ENCODE peak calls at places on chromosome 5, in six cellular contexts. One of them, this sample, is unnamed.

GRCh38 chr5:180605554-180606214 is 14.4 kb upstream of the SCGB3A1 start:
- DNase-seq in H9: peak
- DNase-seq in heart right ventricle: no peak
- DNase-seq in OCI-LY7: peak
- DNase-seq in prostate gland: peak
- DNase-seq in CD8-positive, alpha-beta T cell: peak
- DNase-seq in this sample: peak

GRCh38 chr5:92353107-92354030 is 970.3 kb upstream of the ARRDC3 start:
- DNase-seq in heart right ventricle: no peak
- DNase-seq in CD8-positive, alpha-beta T cell: no peak
- DNase-seq in prostate gland: no peak
- DNase-seq in H9: no peak
- DNase-seq in OCI-LY7: no peak
- DNase-seq in this sample: no peak

GRCh38 chr5:107422494-107422893 is 248.2 kb downstream of the EFNA5 start:
- DNase-seq in prostate gland: no peak
- DNase-seq in CD8-positive, alpha-beta T cell: no peak
- DNase-seq in heart right ventricle: no peak
- DNase-seq in H9: peak
- DNase-seq in OCI-LY7: peak
- DNase-seq in this sample: no peak

GRCh38 chr5:50672663-50673062 is 6.2 kb downstream of the PARP8 start:
- DNase-seq in H9: no peak
- DNase-seq in heart right ventricle: no peak
- DNase-seq in OCI-LY7: no peak
- DNase-seq in prostate gland: no peak
- DNase-seq in CD8-positive, alpha-beta T cell: no peak
- DNase-seq in this sample: no peak

GRCh38 chr5:125349432-125349831 is 603.0 kb upstream of the ZNF608 start:
- DNase-seq in H9: no peak
- DNase-seq in OCI-LY7: no peak
- DNase-seq in heart right ventricle: no peak
- DNase-seq in CD8-positive, alpha-beta T cell: no peak
- DNase-seq in prostate gland: no peak
- DNase-seq in this sample: no peak

GRCh38 chr5:55306641-55307382 is 682 bp downstream of the DHX29 start:
- DNase-seq in CD8-positive, alpha-beta T cell: no peak
- DNase-seq in H9: no peak
- DNase-seq in prostate gland: no peak
- DNase-seq in OCI-LY7: peak
- DNase-seq in heart right ventricle: no peak
- DNase-seq in this sample: peak

GRCh38 chr5:158701406-158702177 is 398.1 kb downstream of the EBF1 start:
- DNase-seq in heart right ventricle: no peak
- DNase-seq in prostate gland: no peak
- DNase-seq in OCI-LY7: no peak
- DNase-seq in H9: no peak
- DNase-seq in CD8-positive, alpha-beta T cell: no peak
- DNase-seq in this sample: peak

GRCh38 chr5:50751064-50751657 is 84.7 kb downstream of the PARP8 start:
- DNase-seq in H9: no peak
- DNase-seq in CD8-positive, alpha-beta T cell: peak
- DNase-seq in prostate gland: peak
- DNase-seq in heart right ventricle: peak
- DNase-seq in OCI-LY7: peak
- DNase-seq in this sample: peak

GRCh38 chr5:150469718-150470470 is 20.4 kb upstream of the RPS14 start:
- DNase-seq in CD8-positive, alpha-beta T cell: no peak
- DNase-seq in heart right ventricle: no peak
- DNase-seq in H9: no peak
- DNase-seq in OCI-LY7: no peak
- DNase-seq in prostate gland: no peak
- DNase-seq in this sample: peak

GRCh38 chr5:176771102-176771845 is 39.1 kb upstream of the UNC5A start:
- DNase-seq in H9: peak
- DNase-seq in CD8-positive, alpha-beta T cell: no peak
- DNase-seq in prostate gland: no peak
- DNase-seq in heart right ventricle: no peak
- DNase-seq in OCI-LY7: no peak
- DNase-seq in this sample: no peak

GRCh38 chr5:44441460-44441859 is 52.2 kb upstream of the FGF10 start:
- DNase-seq in prostate gland: no peak
- DNase-seq in heart right ventricle: no peak
- DNase-seq in H9: no peak
- DNase-seq in CD8-positive, alpha-beta T cell: no peak
- DNase-seq in OCI-LY7: no peak
- DNase-seq in this sample: no peak

GRCh38 chr5:181260720-181261319 is at the start of gene TRIM52:
- DNase-seq in prostate gland: peak
- DNase-seq in CD8-positive, alpha-beta T cell: peak
- DNase-seq in H9: peak
- DNase-seq in heart right ventricle: peak
- DNase-seq in OCI-LY7: peak
- DNase-seq in this sample: peak

GRCh38 chr5:74888117-74888516 is 21.9 kb upstream of the FAM169A start:
- DNase-seq in heart right ventricle: no peak
- DNase-seq in OCI-LY7: no peak
- DNase-seq in H9: no peak
- DNase-seq in CD8-positive, alpha-beta T cell: no peak
- DNase-seq in prostate gland: no peak
- DNase-seq in this sample: no peak

GRCh38 chr5:142976861-142977260 is 206.7 kb downstream of the ARHGAP26 start:
- DNase-seq in prostate gland: no peak
- DNase-seq in OCI-LY7: no peak
- DNase-seq in CD8-positive, alpha-beta T cell: no peak
- DNase-seq in H9: no peak
- DNase-seq in heart right ventricle: no peak
- DNase-seq in this sample: no peak
- H3K27ac ChIP-seq in prostate gland: no peak
- H3K27ac ChIP-seq in OCI-LY7: no peak
- H3K27ac ChIP-seq in CD8-positive, alpha-beta T cell: peak
- H3K27ac ChIP-seq in H9: no peak
- H3K27ac ChIP-seq in heart right ventricle: no peak
- H3K27ac ChIP-seq in this sample: no peak

DNA sequence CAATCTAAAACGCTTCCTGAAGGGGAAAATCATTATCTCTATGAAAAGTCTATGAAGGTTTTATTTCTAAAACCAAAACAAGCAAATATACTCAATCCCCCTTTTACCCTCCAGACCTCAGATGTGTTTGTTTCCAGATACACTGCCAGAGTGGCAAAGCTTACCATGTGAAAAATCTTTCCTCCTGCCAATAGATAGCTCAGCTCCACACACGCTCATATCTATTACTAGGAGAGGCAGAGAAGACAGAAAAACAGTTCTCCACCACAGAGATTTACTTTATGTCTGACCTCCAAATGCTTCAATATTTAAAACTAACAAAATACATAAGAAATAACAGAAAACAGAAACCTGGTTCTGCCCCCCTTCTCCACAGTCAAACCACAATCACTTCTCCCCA is 7.0 kb downstream of the IRX2 start:
- DNase-seq in heart right ventricle: no peak
- DNase-seq in H9: no peak
- DNase-seq in OCI-LY7: no peak
- DNase-seq in prostate gland: no peak
- DNase-seq in CD8-positive, alpha-beta T cell: no peak
- DNase-seq in this sample: no peak
- TF ChIP-seq CTCF in heart right ventricle: no peak
- TF ChIP-seq CTCF in H9: no peak
- TF ChIP-seq CTCF in OCI-LY7: no peak
- TF ChIP-seq CTCF in prostate gland: no peak
- TF ChIP-seq CTCF in CD8-positive, alpha-beta T cell: no peak
- TF ChIP-seq CTCF in this sample: no peak

GRCh38 chr5:113244966-113245365 is 189.8 kb downstream of the TSSK1B start:
- DNase-seq in H9: no peak
- DNase-seq in CD8-positive, alpha-beta T cell: no peak
- DNase-seq in heart right ventricle: no peak
- DNase-seq in prostate gland: no peak
- DNase-seq in OCI-LY7: no peak
- DNase-seq in this sample: no peak
- H3K27ac ChIP-seq in H9: no peak
- H3K27ac ChIP-seq in CD8-positive, alpha-beta T cell: no peak
- H3K27ac ChIP-seq in heart right ventricle: peak
- H3K27ac ChIP-seq in prostate gland: no peak
- H3K27ac ChIP-seq in OCI-LY7: no peak
- H3K27ac ChIP-seq in this sample: no peak

GRCh38 chr5:72402381-72402890 is 82.3 kb downstream of the PTCD2 start:
- DNase-seq in OCI-LY7: no peak
- DNase-seq in CD8-positive, alpha-beta T cell: no peak
- DNase-seq in heart right ventricle: no peak
- DNase-seq in H9: no peak
- DNase-seq in prostate gland: no peak
- DNase-seq in this sample: peak

GRCh38 chr5:72407541-72407940 is 87.4 kb downstream of the PTCD2 start:
- DNase-seq in prostate gland: no peak
- DNase-seq in H9: no peak
- DNase-seq in heart right ventricle: no peak
- DNase-seq in OCI-LY7: no peak
- DNase-seq in CD8-positive, alpha-beta T cell: no peak
- DNase-seq in this sample: no peak

GRCh38 chr5:72407078-72407477 is 86.9 kb downstream of the PTCD2 start:
- DNase-seq in CD8-positive, alpha-beta T cell: no peak
- DNase-seq in prostate gland: no peak
- DNase-seq in H9: no peak
- DNase-seq in heart right ventricle: no peak
- DNase-seq in OCI-LY7: no peak
- DNase-seq in this sample: no peak

GRCh38 chr5:72400950-72401349 is 80.8 kb downstream of the PTCD2 start:
- DNase-seq in OCI-LY7: no peak
- DNase-seq in prostate gland: no peak
- DNase-seq in CD8-positive, alpha-beta T cell: no peak
- DNase-seq in H9: no peak
- DNase-seq in heart right ventricle: no peak
- DNase-seq in this sample: no peak

DNA sequence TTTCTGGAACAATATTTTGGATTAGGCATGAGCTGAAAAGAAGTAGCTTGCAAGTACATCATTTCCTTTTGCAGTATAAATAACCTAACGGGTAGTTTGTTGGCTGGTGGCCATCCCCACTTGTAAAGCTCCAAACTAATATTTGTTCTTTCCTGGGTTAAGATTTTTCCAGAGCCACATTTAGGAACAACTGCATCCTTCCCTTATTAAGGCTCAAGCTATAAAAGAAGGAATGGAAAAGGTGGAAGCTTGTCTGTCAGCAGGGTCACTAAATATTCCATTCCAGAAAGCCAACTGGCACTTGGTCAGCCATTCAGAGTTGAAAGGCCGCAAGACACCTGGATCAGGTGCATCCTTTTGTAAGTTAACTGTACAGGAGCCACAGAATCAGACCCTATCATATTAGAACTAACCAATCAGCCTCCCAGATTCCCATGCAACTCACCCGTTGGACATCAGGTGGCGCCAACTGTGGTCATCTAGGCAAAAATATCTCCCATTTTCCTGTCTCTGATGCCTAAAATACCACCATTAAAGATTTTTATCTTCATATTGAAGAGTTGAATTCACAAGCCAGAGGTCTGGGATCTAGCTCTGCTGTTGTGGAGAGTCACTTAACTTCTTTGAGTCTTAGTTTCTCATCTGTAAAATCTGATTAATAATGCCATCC is 82.9 kb downstream of the PTCD2 start:
- DNase-seq in CD8-positive, alpha-beta T cell: no peak
- DNase-seq in OCI-LY7: no peak
- DNase-seq in heart right ventricle: peak
- DNase-seq in prostate gland: no peak
- DNase-seq in H9: peak
- DNase-seq in this sample: no peak
- TF ChIP-seq CTCF in CD8-positive, alpha-beta T cell: no peak
- TF ChIP-seq CTCF in OCI-LY7: peak
- TF ChIP-seq CTCF in heart right ventricle: peak
- TF ChIP-seq CTCF in prostate gland: no peak
- TF ChIP-seq CTCF in H9: peak
- TF ChIP-seq CTCF in this sample: peak

This sample was measured in RWPE1.